ENCODE peak calls at places on chromosomes 5 and 9, in eight cellular contexts. L is A549; H is Caco-2; N is T-helper 17 cell; P is GM12891; M is NCI-H510A treated with DMSO at 0.1 percent for 48 hours; E is endothelial cell; G is stimulated activated CD8-positive, alpha-beta memory T cell treated with anti-CD3 and anti-CD28 coated beads, Interleukin-2, amount 100 ng/mL, for 1 hour. F is an unnamed sample.

GRCh38 chr5:135140805-135141204 is 106.8 kb upstream of the PITX1 start:
- DNase-seq in L (peak; percentile 47), H (no peak), N (no peak), P (no peak), M (no peak), E (no peak), G (no peak), F (no peak)

GRCh38 chr5:83919071-83920041 is 198.7 kb upstream of the HAPLN1 start:
- DNase-seq in L (no peak), H (no peak), N (no peak), P (no peak), M (no peak), E (peak; percentile 9), G (no peak), F (no peak)

GRCh38 chr9:115781361-115781760 is 372.2 kb upstream of the PAPPA start:
- DNase-seq in L (no peak), H (no peak), N (no peak), P (no peak), M (no peak), E (no peak), G (no peak), F (no peak)

GRCh38 chr5:111447099-111447498 is 65.2 kb downstream of the STARD4 start:
- DNase-seq in L (no peak), H (no peak), N (no peak), P (no peak), M (no peak), E (no peak), G (no peak), F (no peak)

GRCh38 chr5:102668220-102668930 is 86.7 kb upstream of the PAM start:
- DNase-seq in L (no peak), H (no peak), N (no peak), P (no peak), M (peak; percentile 78), E (no peak), G (no peak), F (no peak)

GRCh38 chr5:12292610-12293204 is 388.5 kb upstream of the CTNND2 start:
- DNase-seq in L (no peak), H (no peak), N (no peak), P (no peak), M (peak; percentile 36), E (peak; percentile 16), G (no peak), F (peak; percentile 4)

GRCh38 chr9:3401556-3401955 is 124.2 kb downstream of the RFX3 start:
- DNase-seq in L (no peak), H (no peak), N (no peak), P (no peak), M (no peak), E (no peak), G (no peak), F (no peak)

GRCh38 chr9:122042056-122042455 is 51.1 kb downstream of the TTLL11 start:
- DNase-seq in L (no peak), H (no peak), N (no peak), P (no peak), M (no peak), E (no peak), G (no peak), F (no peak)

GRCh38 chr9:93111001-93111370 is 15.0 kb downstream of the CARD19 start:
- DNase-seq in L (no peak), H (no peak), N (no peak), P (no peak), M (no peak), E (no peak), G (no peak), F (no peak)

GRCh38 chr5:113034182-113034773 is 57.7 kb downstream of the DCP2 start:
- DNase-seq in L (no peak), H (no peak), N (no peak), P (no peak), M (no peak), E (no peak), G (no peak), F (no peak)

GRCh38 chr5:7779019-7779662 is 71.8 kb downstream of the CFAP90 start:
- DNase-seq in L (no peak), H (no peak), N (no peak), P (no peak), M (no peak), E (no peak), G (no peak), F (no peak)

GRCh38 chr9:125190371-125190801 is 783 bp upstream of the PPP6C start:
- DNase-seq in L (no peak), H (no peak), N (no peak), P (no peak), M (peak; percentile 40), E (no peak), G (no peak), F (no peak)

GRCh38 chr5:111530298-111530740 is 18.0 kb upstream of the STARD4 start:
- DNase-seq in L (peak; percentile 43), H (peak; percentile 94), N (peak; percentile 81), P (peak; percentile 20), M (no peak), E (peak; percentile 14), G (peak; percentile 57), F (no peak)

GRCh38 chr5:181184845-181185216 is 20.2 kb downstream of the TRIM7 start:
- DNase-seq in L (no peak), H (no peak), N (no peak), P (no peak), M (no peak), E (no peak), G (no peak), F (no peak)